ENCODE peak calls at places on chromosomes 4 and X, in nine cellular contexts. P is T-helper 2 cell; G is BJ; B is keratinocyte; A is Calu3; K is stimulated activated effector memory CD8-positive, alpha-beta T cell treated with anti-CD3 and anti-CD28 coated beads, Interleukin-12 subunit alpha, Interleukin-12 subunit beta, amount 100 ng/mL, for 72 hours; N is naive thymus-derived CD4-positive, alpha-beta T cell; Q is RCC 7860; E is stimulated activated CD4-positive, alpha-beta T cell treated with anti-CD3 and anti-CD28 coated beads, Interleukin-12 subunit alpha, Interleukin-12 subunit beta, amount 100 ng/mL, for 24 hours. Z is an unnamed sample.

GRCh38 chr4:134668237-134668636 is 466.6 kb upstream of the PABPC4L start:
- DNase-seq in P (no peak), G (no peak), B (no peak), A (peak), K (no peak), N (no peak), Q (no peak), E (no peak), Z (no peak)

GRCh38 chr4:130306566-130306965 is 1210.6 kb downstream of the C4orf33 start:
- DNase-seq in P (no peak), G (no peak), B (no peak), A (no peak), K (no peak), N (no peak), Q (no peak), E (no peak), Z (no peak)

GRCh38 chr4:72577211-72577610 is 8.2 kb upstream of the ADAMTS3 start:
- DNase-seq in P (no peak), G (no peak), B (no peak), A (no peak), K (no peak), N (no peak), Q (peak), E (no peak), Z (no peak)

GRCh38 chr4:47075919-47076318 is 44.6 kb downstream of the GABRB1 start:
- DNase-seq in P (no peak), G (no peak), B (no peak), A (peak), K (no peak), N (no peak), Q (no peak), E (no peak), Z (no peak)

GRCh38 chr4:164779811-164780216 is 25.9 kb downstream of the SMIM31 start:
- DNase-seq in P (no peak), G (no peak), B (no peak), A (peak), K (peak), N (peak), Q (no peak), E (no peak), Z (peak)

GRCh38 chr4:125728568-125728967 is 413.8 kb downstream of the FAT4 start:
- DNase-seq in P (no peak), G (peak), B (peak), A (no peak), K (no peak), N (no peak), Q (peak), E (no peak), Z (peak)

GRCh38 chr4:140719022-140719421 is 37.2 kb downstream of the TBC1D9 start:
- DNase-seq in P (no peak), G (no peak), B (no peak), A (no peak), K (no peak), N (no peak), Q (peak), E (no peak), Z (no peak)

GRCh38 chr4:119971763-119972162 is 94.9 kb downstream of the MAD2L1 start:
- DNase-seq in P (no peak), G (no peak), B (no peak), A (no peak), K (no peak), N (no peak), Q (no peak), E (no peak), Z (no peak)

GRCh38 chrX:38891641-38892413 is 90.6 kb downstream of the MID1IP1 start:
- DNase-seq in P (no peak), G (no peak), B (no peak), A (no peak), K (no peak), N (no peak), Q (no peak), E (no peak), Z (no peak)

GRCh38 chrX:100435726-100436125 is 25.7 kb upstream of the PCDH19 start:
- DNase-seq in P (no peak), G (no peak), B (no peak), A (no peak), K (no peak), N (no peak), Q (no peak), E (no peak), Z (no peak)

GRCh38 chr4:42865572-42866189 is 26.8 kb upstream of the GRXCR1 start:
- DNase-seq in P (peak), G (no peak), B (no peak), A (peak), K (peak), N (peak), Q (peak), E (peak), Z (peak)

GRCh38 chrX:80667967-80668366 is 141.7 kb downstream of the BRWD3 start:
- DNase-seq in P (no peak), G (no peak), B (no peak), A (no peak), K (peak), N (no peak), Q (no peak), E (no peak), Z (no peak)

GRCh38 chr4:152983774-152984411 is 47.8 kb downstream of the FHDC1 start:
- DNase-seq in P (no peak), G (no peak), B (no peak), A (no peak), K (no peak), N (no peak), Q (peak), E (no peak), Z (peak)

GRCh38 chrX:24838624-24839023 is 144.9 kb downstream of the POLA1 start:
- DNase-seq in P (no peak), G (no peak), B (no peak), A (peak), K (no peak), N (peak), Q (peak), E (no peak), Z (peak)

GRCh38 chr4:104941661-104942062 is 205.0 kb upstream of the TET2 start:
- DNase-seq in P (no peak), G (no peak), B (no peak), A (no peak), K (no peak), N (no peak), Q (no peak), E (no peak), Z (no peak)

GRCh38 chrX:140507223-140507981 is 2.5 kb upstream of the SOX3 start:
- DNase-seq in P (no peak), G (no peak), B (no peak), A (no peak), K (no peak), N (no peak), Q (no peak), E (no peak), Z (no peak)

Z was measured in NCI-H460.